ENCODE peak calls at places on chromosomes 6 and 20, in nine cellular contexts. Y is mammary epithelial cell, B is fibroblast of lung, R is IMR-90, M is HepG2, O is colonic mucosa, V is HCT116, L is neural progenitor cell, J is endodermal cell. E is an unnamed sample.

GRCh38 chr6:15547379-15547778 is 115.4 kb downstream of the DTNBP1 start:
- DNase-seq in Y (no peak), B (no peak), R (peak), M (no peak), O (no peak), V (no peak), L (peak), J (no peak), E (no peak)

GRCh38 chr6:33197431-33198048 is 2.9 kb downstream of the RXRB start:
- DNase-seq in Y (peak), B (peak), R (peak), M (peak), O (peak), V (peak), L (peak), J (peak), E (no peak)

GRCh38 chr6:162388383-162388777 is 339.2 kb downstream of the PRKN start:
- DNase-seq in Y (no peak), B (no peak), R (no peak), M (no peak), O (no peak), V (no peak), L (no peak), J (no peak), E (no peak)

GRCh38 chr20:20837574-20838021 is 125.2 kb upstream of the RALGAPA2 start:
- DNase-seq in Y (no peak), B (peak), R (peak), M (peak), O (peak), V (peak), L (peak), J (peak), E (no peak)

GRCh38 chr20:54043044-54043967 is 27.1 kb downstream of the BCAS1 start:
- DNase-seq in Y (peak), B (peak), R (no peak), M (no peak), O (no peak), V (no peak), L (no peak), J (no peak), E (no peak)

GRCh38 chr20:31785089-31785488 is 34.1 kb upstream of the MYLK2 start:
- DNase-seq in Y (no peak), B (no peak), R (no peak), M (no peak), O (no peak), V (no peak), L (no peak), J (no peak), E (no peak)

GRCh38 chr6:118896339-118897136 is 2.6 kb downstream of the ASF1A start:
- DNase-seq in Y (peak), B (peak), R (peak), M (peak), O (no peak), V (peak), L (no peak), J (no peak), E (no peak)

GRCh38 chr20:59608871-59609270 is 4.5 kb downstream of the PHACTR3 start:
- DNase-seq in Y (no peak), B (no peak), R (no peak), M (no peak), O (no peak), V (no peak), L (no peak), J (no peak), E (no peak)

GRCh38 chr6:105805581-105806023 is 280.5 kb upstream of the PRDM1 start:
- DNase-seq in Y (no peak), B (peak), R (peak), M (no peak), O (no peak), V (no peak), L (no peak), J (no peak), E (no peak)

GRCh38 chr6:31918069-31918725 is 9.3 kb upstream of the C2 start:
- DNase-seq in Y (no peak), B (no peak), R (no peak), M (no peak), O (no peak), V (no peak), L (no peak), J (no peak), E (no peak)

GRCh38 chr6:76221525-76221924 is 149.1 kb upstream of the IMPG1 start:
- DNase-seq in Y (no peak), B (no peak), R (no peak), M (no peak), O (no peak), V (no peak), L (no peak), J (no peak), E (no peak)

GRCh38 chr20:36394340-36394965 is 88.3 kb downstream of the DLGAP4 start:
- DNase-seq in Y (peak), B (no peak), R (no peak), M (peak), O (no peak), V (no peak), L (no peak), J (no peak), E (peak)

GRCh38 chr20:1813101-1813529 is 82.1 kb upstream of the SIRPA start:
- DNase-seq in Y (peak), B (peak), R (peak), M (peak), O (no peak), V (no peak), L (no peak), J (peak), E (peak)

GRCh38 chr6:40962241-40962640 is 76.8 kb downstream of the UNC5CL start:
- DNase-seq in Y (peak), B (peak), R (peak), M (peak), O (no peak), V (peak), L (no peak), J (no peak), E (no peak)

GRCh38 chr6:18400831-18401446 is 13.8 kb downstream of the RNF144B start:
- DNase-seq in Y (no peak), B (peak), R (peak), M (no peak), O (no peak), V (no peak), L (no peak), J (no peak), E (no peak)

GRCh38 chr20:362271-363254 is 15.7 kb downstream of the NRSN2 start:
- DNase-seq in Y (peak), B (peak), R (peak), M (peak), O (peak), V (peak), L (no peak), J (peak), E (peak)

GRCh38 chr6:155011997-155012396 is 16.9 kb downstream of the TIAM2 start:
- DNase-seq in Y (no peak), B (no peak), R (no peak), M (no peak), O (no peak), V (no peak), L (no peak), J (no peak), E (no peak)

GRCh38 chr6:39421383-39422225 is 99.1 kb upstream of the KCNK16 start:
- DNase-seq in Y (no peak), B (no peak), R (no peak), M (no peak), O (no peak), V (no peak), L (no peak), J (no peak), E (no peak)

GRCh38 chr20:8389381-8390368 is 257.6 kb downstream of the PLCB1 start:
- DNase-seq in Y (peak), B (peak), R (peak), M (peak), O (no peak), V (peak), L (peak), J (no peak), E (no peak)

GRCh38 chr6:145212807-145213206 is 522.5 kb downstream of the EPM2A start:
- DNase-seq in Y (no peak), B (no peak), R (no peak), M (no peak), O (no peak), V (no peak), L (no peak), J (no peak), E (no peak)

GRCh38 chr6:67287566-67287965 is 1347.5 kb upstream of the ADGRB3 start:
- DNase-seq in Y (no peak), B (no peak), R (no peak), M (no peak), O (no peak), V (no peak), L (no peak), J (no peak), E (no peak)

GRCh38 chr20:5353624-5354496 is 37.1 kb upstream of the PROKR2 start:
- DNase-seq in Y (peak), B (peak), R (peak), M (no peak), O (no peak), V (peak), L (no peak), J (no peak), E (no peak)

GRCh38 chr6:71181565-71181964 is 107.0 kb upstream of the OGFRL1 start:
- DNase-seq in Y (peak), B (peak), R (peak), M (peak), O (no peak), V (peak), L (peak), J (peak), E (no peak)

GRCh38 chr6:52019092-52019491 is 68.3 kb downstream of the PKHD1 start:
- DNase-seq in Y (no peak), B (no peak), R (no peak), M (no peak), O (no peak), V (no peak), L (no peak), J (no peak), E (no peak)

GRCh38 chr20:41221614-41222218 is 84.4 kb downstream of the PLCG1 start:
- DNase-seq in Y (no peak), B (peak), R (no peak), M (no peak), O (no peak), V (no peak), L (no peak), J (no peak), E (no peak)

GRCh38 chr6:5163233-5163632 is 78.1 kb downstream of the PPP1R3G start:
- DNase-seq in Y (no peak), B (no peak), R (no peak), M (no peak), O (no peak), V (no peak), L (no peak), J (no peak), E (no peak)

GRCh38 chr6:1334725-1335124 is 22.8 kb downstream of the FOXQ1 start:
- DNase-seq in Y (no peak), B (no peak), R (no peak), M (no peak), O (peak), V (no peak), L (no peak), J (peak), E (no peak)

GRCh38 chr20:11917663-11918062 is at the start of gene BTBD3:
- DNase-seq in Y (peak), B (peak), R (peak), M (no peak), O (peak), V (no peak), L (peak), J (no peak), E (peak)

GRCh38 chr6:139240161-139241010 is 51.4 kb downstream of the TXLNB start:
- DNase-seq in Y (no peak), B (peak), R (peak), M (no peak), O (peak), V (no peak), L (no peak), J (no peak), E (no peak)

GRCh38 chr6:70874181-70874913 is 82.5 kb downstream of the B3GAT2 start:
- DNase-seq in Y (no peak), B (no peak), R (no peak), M (no peak), O (no peak), V (no peak), L (peak), J (no peak), E (no peak)

GRCh38 chr6:119100115-119100514 is 21.7 kb upstream of the FAM184A start:
- DNase-seq in Y (no peak), B (no peak), R (no peak), M (no peak), O (no peak), V (no peak), L (no peak), J (no peak), E (no peak)

GRCh38 chr6:159390384-159390783 is 221.2 kb downstream of the FNDC1 start:
- DNase-seq in Y (no peak), B (peak), R (no peak), M (no peak), O (no peak), V (no peak), L (no peak), J (no peak), E (no peak)

GRCh38 chr6:5085638-5086293 is 625 bp downstream of the PPP1R3G start:
- DNase-seq in Y (peak), B (peak), R (peak), M (no peak), O (peak), V (no peak), L (peak), J (peak), E (peak)

GRCh38 chr6:17987576-17988421 is at the start of gene KIF13A:
- DNase-seq in Y (peak), B (peak), R (peak), M (peak), O (peak), V (no peak), L (peak), J (peak), E (peak)

GRCh38 chr20:23800865-23801264 is 25.7 kb downstream of the CST2 start:
- DNase-seq in Y (no peak), B (no peak), R (no peak), M (no peak), O (no peak), V (no peak), L (no peak), J (no peak), E (no peak)

GRCh38 chr20:56589633-56590032 is 39.5 kb upstream of the TFAP2C start:
- DNase-seq in Y (no peak), B (no peak), R (no peak), M (no peak), O (no peak), V (no peak), L (no peak), J (no peak), E (no peak)

GRCh38 chr6:121504227-121504626 is 68.8 kb downstream of the GJA1 start:
- DNase-seq in Y (peak), B (peak), R (peak), M (no peak), O (no peak), V (no peak), L (no peak), J (no peak), E (no peak)

DNA sequence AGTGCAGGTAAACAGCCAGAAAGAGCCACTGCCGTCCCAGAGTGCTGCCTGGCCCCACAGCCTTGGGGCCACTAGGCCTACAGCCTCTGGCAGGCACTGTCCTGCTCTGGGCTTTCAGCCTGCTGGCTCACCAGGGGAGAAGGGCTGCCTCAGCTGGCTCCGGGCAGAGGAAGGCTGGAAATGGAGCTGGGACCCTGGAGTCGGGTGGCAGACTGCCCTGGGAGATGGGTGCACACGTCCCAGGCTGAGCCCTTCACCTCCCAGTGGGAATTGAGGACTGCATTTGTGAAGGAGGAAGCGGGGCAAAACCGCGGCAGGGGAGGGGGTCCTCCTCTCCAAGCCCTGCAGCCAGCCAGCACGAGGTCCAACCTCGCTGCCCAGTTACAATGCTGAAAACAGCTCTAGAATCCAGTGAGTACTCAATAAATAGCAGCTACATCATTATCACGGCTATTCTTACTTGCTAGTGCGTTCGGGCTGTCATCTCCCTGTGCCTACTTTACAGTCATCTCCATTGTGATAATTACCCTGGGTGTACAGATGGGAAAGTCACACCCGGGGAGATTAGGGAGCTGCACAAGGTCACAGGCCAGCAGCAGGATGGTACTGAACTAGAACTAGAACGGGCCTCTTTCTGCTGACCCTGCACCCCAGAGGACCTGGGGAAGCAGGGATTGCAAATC is 13.1 kb downstream of the ACSS1 start:
- DNase-seq in Y (no peak), B (no peak), R (no peak), M (no peak), O (no peak), V (no peak), L (no peak), J (no peak), E (peak)
- H3K9ac ChIP-seq in Y (no peak), B (no peak), R (no peak), M (no peak), O (no peak), V (no peak), L (no peak), J (no peak), E (no peak)

GRCh38 chr20:62975251-62975770 is 22.8 kb downstream of the SLC17A9 start:
- DNase-seq in Y (no peak), B (no peak), R (no peak), M (no peak), O (no peak), V (no peak), L (no peak), J (no peak), E (no peak)

GRCh38 chr20:62972270-62973032 is 19.9 kb downstream of the SLC17A9 start:
- DNase-seq in Y (peak), B (peak), R (peak), M (peak), O (peak), V (peak), L (peak), J (peak), E (peak)

GRCh38 chr20:62970307-62971210 is 18.1 kb downstream of the SLC17A9 start:
- DNase-seq in Y (peak), B (no peak), R (no peak), M (no peak), O (no peak), V (no peak), L (no peak), J (no peak), E (no peak)

GRCh38 chr20:62971211-62971949 is 18.9 kb downstream of the SLC17A9 start:
- DNase-seq in Y (no peak), B (no peak), R (no peak), M (no peak), O (no peak), V (no peak), L (no peak), J (no peak), E (no peak)

GRCh38 chr20:62973033-62973745 is 20.7 kb downstream of the SLC17A9 start:
- DNase-seq in Y (no peak), B (no peak), R (no peak), M (no peak), O (no peak), V (no peak), L (no peak), J (no peak), E (no peak)
- H3K4me3 ChIP-seq in Y (no peak), B (no peak), R (no peak), M (no peak), O (no peak), V (no peak), L (peak), J (peak), E (no peak)

GRCh38 chr6:30130887-30131862 is 4.8 kb upstream of the TRIM40 start:
- DNase-seq in Y (peak), B (peak), R (peak), M (peak), O (peak), V (peak), L (peak), J (peak), E (peak)
- H3K9ac ChIP-seq in Y (no peak), B (no peak), R (no peak), M (peak), O (peak), V (no peak), L (no peak), J (no peak), E (no peak)

GRCh38 chr6:36599791-36600209 is 5.6 kb downstream of the SRSF3 start:
- DNase-seq in Y (peak), B (peak), R (peak), M (no peak), O (no peak), V (no peak), L (peak), J (peak), E (no peak)

GRCh38 chr6:36600564-36601146 is 6.5 kb downstream of the SRSF3 start:
- DNase-seq in Y (no peak), B (no peak), R (no peak), M (no peak), O (no peak), V (no peak), L (no peak), J (no peak), E (no peak)

GRCh38 chr6:36598326-36598725 is 4.2 kb downstream of the SRSF3 start:
- DNase-seq in Y (no peak), B (no peak), R (no peak), M (no peak), O (no peak), V (no peak), L (no peak), J (no peak), E (no peak)

GRCh38 chr6:36597775-36598174 is 3.6 kb downstream of the SRSF3 start:
- DNase-seq in Y (no peak), B (no peak), R (no peak), M (no peak), O (no peak), V (no peak), L (no peak), J (no peak), E (no peak)

GRCh38 chr6:36598739-36599318 is 4.7 kb downstream of the SRSF3 start:
- DNase-seq in Y (no peak), B (no peak), R (no peak), M (no peak), O (no peak), V (no peak), L (no peak), J (no peak), E (no peak)
- H3K4me3 ChIP-seq in Y (peak), B (peak), R (peak), M (peak), O (peak), V (no peak), L (peak), J (peak), E (peak)

GRCh38 chr20:10837901-10838300 is 164.1 kb upstream of the JAG1 start:
- DNase-seq in Y (no peak), B (peak), R (no peak), M (no peak), O (no peak), V (no peak), L (no peak), J (no peak), E (no peak)
- H3K9ac ChIP-seq in Y (no peak), B (no peak), R (no peak), M (no peak), O (no peak), V (no peak), L (no peak), J (no peak), E (no peak)

DNA sequence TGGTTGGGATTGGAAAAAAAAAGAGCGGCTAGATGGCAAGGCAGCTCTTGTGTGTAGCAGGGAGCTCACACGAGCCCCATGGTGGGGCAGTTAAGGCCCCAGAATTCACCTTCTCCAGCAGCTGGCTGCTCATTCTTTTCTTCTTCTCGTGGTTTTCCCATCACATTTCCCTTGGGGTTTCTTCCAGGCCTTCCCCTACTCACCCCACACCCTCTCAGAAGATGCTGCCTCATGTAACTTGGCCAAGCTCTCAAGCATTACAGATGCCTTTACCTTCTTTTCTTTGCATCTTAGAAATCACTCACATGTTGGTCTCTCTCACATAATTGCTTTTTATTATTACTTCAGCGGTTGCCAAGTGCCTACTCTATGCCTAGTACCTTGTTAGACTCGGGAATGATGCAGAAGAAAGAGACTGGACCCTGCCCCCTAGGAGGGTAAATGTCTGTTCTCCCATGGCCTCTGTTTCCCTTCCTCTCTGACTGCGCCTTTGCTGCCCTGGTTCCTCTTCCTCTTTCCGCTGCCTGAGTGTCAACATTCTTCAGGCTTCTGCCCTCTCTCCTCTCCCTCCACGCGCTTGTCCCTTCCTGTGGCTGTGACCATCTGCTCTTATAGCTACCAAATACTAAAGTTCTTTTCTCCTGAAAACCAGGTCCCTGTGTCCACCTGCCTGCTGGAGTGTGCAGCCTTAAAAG is 28.6 kb downstream of the PPARD start:
- DNase-seq in Y (no peak), B (no peak), R (peak), M (no peak), O (no peak), V (no peak), L (no peak), J (no peak), E (no peak)
- H3K4me3 ChIP-seq in Y (no peak), B (no peak), R (no peak), M (peak), O (no peak), V (no peak), L (no peak), J (no peak), E (no peak)

GRCh38 chr6:149904661-149905370 is 6.9 kb upstream of the RAET1E start:
- DNase-seq in Y (no peak), B (no peak), R (no peak), M (no peak), O (peak), V (no peak), L (no peak), J (peak), E (peak)
- H3K9ac ChIP-seq in Y (no peak), B (no peak), R (no peak), M (no peak), O (no peak), V (no peak), L (no peak), J (no peak), E (no peak)

E was measured in kidney.